ENCODE peak calls at places on chromosomes 7 and 10, in eight cellular contexts. Y is mucosa of descending colon, K is GM12865, J is fibroblast of lung, M is brain microvascular endothelial cell, B is choroid plexus epithelial cell, S is foreskin fibroblast, W is right atrium auricular region. D is an unnamed sample.

GRCh38 chr10:17210361-17210760 is 8.9 kb upstream of the TRDMT1 start:
- DNase-seq in Y (no peak), K (no peak), J (peak), M (no peak), B (no peak), S (no peak), W (no peak), D (peak)

GRCh38 chr10:104351067-104351681 is 2.5 kb upstream of the CFAP58 start:
- DNase-seq in Y (no peak), K (peak), J (peak), M (no peak), B (peak), S (peak), W (no peak), D (peak)

GRCh38 chr10:8055420-8056349 is 1.2 kb downstream of the GATA3 start:
- DNase-seq in Y (peak), K (no peak), J (no peak), M (no peak), B (no peak), S (no peak), W (no peak), D (no peak)

GRCh38 chr10:21473541-21473940 is 51.9 kb downstream of the SKIDA1 start:
- DNase-seq in Y (no peak), K (no peak), J (no peak), M (no peak), B (no peak), S (no peak), W (no peak), D (no peak)

GRCh38 chr7:112118581-112119566 is 87.3 kb downstream of the DOCK4 start:
- DNase-seq in Y (no peak), K (no peak), J (no peak), M (no peak), B (no peak), S (no peak), W (no peak), D (no peak)

GRCh38 chr7:34073676-34074075 is 168.3 kb downstream of the BMPER start:
- DNase-seq in Y (no peak), K (no peak), J (no peak), M (no peak), B (peak), S (peak), W (no peak), D (peak)

GRCh38 chr10:64682043-64682442 is 1160.8 kb downstream of the REEP3 start:
- DNase-seq in Y (no peak), K (no peak), J (peak), M (peak), B (peak), S (no peak), W (no peak), D (no peak)

GRCh38 chr7:14191686-14192098 is 202.2 kb upstream of the ETV1 start:
- DNase-seq in Y (no peak), K (no peak), J (peak), M (peak), B (peak), S (peak), W (no peak), D (peak)

GRCh38 chr7:116353614-116354013 is 143.3 kb downstream of the TES start:
- DNase-seq in Y (peak), K (no peak), J (peak), M (no peak), B (no peak), S (no peak), W (peak), D (peak)

GRCh38 chr10:132737390-132738048 is 48.4 kb downstream of the NKX6-2 start:
- DNase-seq in Y (no peak), K (no peak), J (no peak), M (no peak), B (no peak), S (no peak), W (no peak), D (no peak)

GRCh38 chr10:68560916-68561691 is 967 bp downstream of the TET1 start:
- DNase-seq in Y (peak), K (no peak), J (peak), M (no peak), B (peak), S (no peak), W (no peak), D (peak)

GRCh38 chr7:234712-235553 is 42.6 kb downstream of the FAM20C start:
- DNase-seq in Y (peak), K (no peak), J (no peak), M (no peak), B (no peak), S (no peak), W (peak), D (peak)

GRCh38 chr7:100837099-100837836 is 9.9 kb upstream of the EPHB4 start:
- DNase-seq in Y (peak), K (peak), J (peak), M (peak), B (peak), S (peak), W (peak), D (peak)

GRCh38 chr10:54063514-54063913 is 737.5 kb downstream of the PCDH15 start:
- DNase-seq in Y (no peak), K (no peak), J (no peak), M (no peak), B (no peak), S (no peak), W (no peak), D (no peak)

GRCh38 chr7:137771679-137772078 is 75.1 kb downstream of the DGKI start:
- DNase-seq in Y (no peak), K (no peak), J (peak), M (peak), B (peak), S (peak), W (no peak), D (peak)

GRCh38 chr10:95655571-95656290 is 780 bp downstream of the ALDH18A1 start:
- DNase-seq in Y (peak), K (peak), J (peak), M (peak), B (peak), S (peak), W (no peak), D (peak)

GRCh38 chr10:58642283-58642682 is 129.6 kb downstream of the BICC1 start:
- DNase-seq in Y (no peak), K (no peak), J (peak), M (no peak), B (no peak), S (peak), W (no peak), D (peak)

GRCh38 chr10:58638406-58638805 is 125.7 kb downstream of the BICC1 start:
- DNase-seq in Y (no peak), K (no peak), J (peak), M (peak), B (peak), S (no peak), W (no peak), D (no peak)

GRCh38 chr10:58641708-58642107 is 129.0 kb downstream of the BICC1 start:
- DNase-seq in Y (no peak), K (no peak), J (peak), M (peak), B (peak), S (peak), W (no peak), D (peak)

GRCh38 chr10:58643029-58643428 is 130.4 kb downstream of the BICC1 start:
- DNase-seq in Y (no peak), K (no peak), J (no peak), M (no peak), B (no peak), S (no peak), W (no peak), D (no peak)

DNA sequence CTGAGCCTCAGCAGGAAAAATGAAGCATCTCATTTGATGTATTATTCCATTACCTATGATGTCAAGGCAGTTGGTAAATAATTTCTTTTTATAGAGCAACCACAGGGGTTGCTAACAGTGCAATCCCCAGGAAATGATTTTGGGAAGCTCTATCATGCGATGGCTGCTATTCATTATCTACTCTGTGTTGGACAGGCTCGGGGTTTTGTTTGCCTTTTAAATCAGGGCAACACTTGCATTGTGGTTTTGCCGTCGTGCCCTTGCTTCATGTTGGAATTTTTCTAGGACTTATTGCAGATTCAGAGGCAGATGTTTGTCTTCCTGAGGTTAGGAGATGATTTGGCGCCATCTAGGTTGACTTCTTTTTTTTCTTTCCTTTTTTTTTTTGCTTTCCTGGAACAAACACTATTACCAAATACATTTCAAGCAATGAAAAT is 128.4 kb downstream of the BICC1 start:
- DNase-seq in Y (no peak), K (no peak), J (peak), M (peak), B (peak), S (peak), W (no peak), D (peak)
- TF ChIP-seq CTCF in Y (no peak), K (no peak), J (peak), M (peak), B (peak), S (no peak), W (no peak), D (peak)

GRCh38 chr10:13001887-13002212 is 337 bp upstream of the CCDC3 start:
- DNase-seq in Y (no peak), K (no peak), J (no peak), M (no peak), B (no peak), S (no peak), W (no peak), D (no peak)
- H3K4me3 ChIP-seq in Y (no peak), K (no peak), J (peak), M (peak), B (peak), S (no peak), W (peak), D (no peak)

GRCh38 chr7:1440620-1441019 is 18.6 kb downstream of the MICALL2 start:
- DNase-seq in Y (no peak), K (no peak), J (no peak), M (no peak), B (no peak), S (no peak), W (no peak), D (no peak)

GRCh38 chr7:1438208-1438607 is 21.1 kb downstream of the MICALL2 start:
- DNase-seq in Y (no peak), K (no peak), J (no peak), M (no peak), B (no peak), S (no peak), W (no peak), D (no peak)

GRCh38 chr7:1441615-1442354 is 17.5 kb downstream of the MICALL2 start:
- DNase-seq in Y (no peak), K (no peak), J (no peak), M (no peak), B (no peak), S (no peak), W (no peak), D (no peak)

GRCh38 chr7:1438821-1439220 is 20.4 kb downstream of the MICALL2 start:
- DNase-seq in Y (no peak), K (no peak), J (no peak), M (no peak), B (no peak), S (no peak), W (no peak), D (no peak)

DNA sequence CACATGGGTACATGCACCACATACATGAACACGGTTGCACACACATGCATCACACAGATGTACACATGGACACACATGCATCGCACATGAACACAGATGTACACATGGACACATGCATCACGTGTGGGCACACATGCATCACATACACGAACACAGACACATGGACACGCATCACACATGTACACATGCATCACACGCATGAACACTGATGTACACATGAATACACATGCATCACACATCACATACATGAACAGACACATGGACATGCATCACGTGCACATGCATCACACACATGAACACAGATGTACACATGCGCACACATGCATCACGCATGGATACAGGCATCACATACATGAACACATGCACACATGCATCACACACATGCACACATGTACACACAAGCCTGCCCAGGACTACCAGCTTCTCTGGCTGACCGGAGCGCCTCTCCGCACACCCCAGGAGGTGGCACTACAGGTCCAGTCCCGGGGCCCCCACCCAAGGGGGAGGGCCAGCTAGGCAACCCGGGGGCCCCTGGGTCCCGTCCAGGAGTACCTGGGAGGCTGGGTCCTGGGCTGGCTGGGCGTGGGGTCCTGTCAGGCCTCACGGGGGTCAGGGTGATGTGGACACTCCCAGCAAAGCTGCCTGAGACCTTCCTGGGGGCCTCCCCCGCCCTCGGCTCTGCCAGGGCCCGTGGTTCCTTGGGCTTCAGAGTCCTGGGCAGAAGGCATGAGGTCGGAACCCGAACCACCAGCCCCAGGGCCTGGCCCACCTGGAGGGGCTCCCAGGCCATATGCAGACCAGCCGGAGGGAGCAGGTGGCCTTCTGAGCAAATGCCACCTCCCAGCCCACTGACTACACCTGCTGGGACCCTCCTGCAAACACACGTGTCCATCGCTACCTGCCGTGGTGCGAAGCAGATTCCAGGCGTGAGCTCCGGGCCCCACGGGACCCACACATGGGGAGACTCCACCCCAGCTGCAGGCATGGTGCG is 19.6 kb downstream of the MICALL2 start:
- DNase-seq in Y (no peak), K (no peak), J (no peak), M (no peak), B (no peak), S (no peak), W (no peak), D (no peak)
- TF ChIP-seq CTCF in Y (no peak), K (no peak), J (no peak), M (peak), B (peak), S (no peak), W (no peak), D (no peak)

DNA sequence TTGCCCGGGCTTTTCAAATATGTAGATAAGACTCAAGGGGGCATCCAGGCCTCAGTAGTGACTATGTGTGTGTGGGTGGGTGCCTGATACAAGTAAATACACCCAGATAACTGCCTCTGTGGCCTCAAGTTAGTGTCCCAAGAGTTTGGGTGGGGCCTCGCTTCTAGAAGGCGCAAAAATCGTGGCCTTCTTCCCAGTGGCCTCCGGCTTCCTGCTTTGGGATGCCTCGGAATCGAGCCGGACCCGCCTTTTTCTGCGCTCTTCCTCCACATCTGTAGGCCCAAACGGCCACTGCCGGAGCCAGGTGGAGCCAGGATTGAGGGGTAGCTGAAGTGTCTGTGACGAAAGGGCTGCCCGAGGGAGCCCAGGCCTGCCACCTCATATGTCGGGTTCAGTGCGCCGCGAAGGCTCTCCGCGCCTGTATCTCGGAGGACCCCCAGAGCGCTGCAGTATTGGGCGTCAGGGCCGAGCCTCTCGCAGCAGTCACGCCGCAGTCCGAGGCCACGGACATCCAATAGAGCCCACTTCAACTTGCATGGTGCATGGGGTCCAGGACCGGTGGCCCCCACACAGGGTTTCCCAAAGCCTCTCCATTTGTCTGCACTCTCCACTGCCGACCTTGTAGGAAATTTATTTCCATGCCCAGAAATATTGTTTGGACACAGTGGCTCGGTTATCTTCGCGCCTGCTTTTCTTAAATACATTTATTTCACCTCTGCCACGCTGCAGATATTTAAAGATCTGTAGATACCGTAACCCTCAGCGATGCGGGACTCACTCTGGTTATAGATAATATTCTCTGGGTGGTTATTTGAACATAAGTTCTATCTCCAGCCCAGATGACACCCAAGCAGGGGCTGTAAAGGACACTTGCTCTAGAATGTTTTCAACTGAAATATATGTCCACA is 4.8 kb upstream of the ZNF503 start:
- DNase-seq in Y (no peak), K (no peak), J (no peak), M (no peak), B (no peak), S (no peak), W (no peak), D (no peak)
- H3K4me3 ChIP-seq in Y (no peak), K (no peak), J (no peak), M (no peak), B (no peak), S (no peak), W (no peak), D (no peak)

GRCh38 chr7:150519310-150519709 is 4.6 kb downstream of the GIMAP7 start:
- DNase-seq in Y (no peak), K (no peak), J (no peak), M (no peak), B (no peak), S (no peak), W (no peak), D (no peak)
- TF ChIP-seq CTCF in Y (no peak), K (no peak), J (no peak), M (no peak), B (no peak), S (no peak), W (no peak), D (no peak)

DNA sequence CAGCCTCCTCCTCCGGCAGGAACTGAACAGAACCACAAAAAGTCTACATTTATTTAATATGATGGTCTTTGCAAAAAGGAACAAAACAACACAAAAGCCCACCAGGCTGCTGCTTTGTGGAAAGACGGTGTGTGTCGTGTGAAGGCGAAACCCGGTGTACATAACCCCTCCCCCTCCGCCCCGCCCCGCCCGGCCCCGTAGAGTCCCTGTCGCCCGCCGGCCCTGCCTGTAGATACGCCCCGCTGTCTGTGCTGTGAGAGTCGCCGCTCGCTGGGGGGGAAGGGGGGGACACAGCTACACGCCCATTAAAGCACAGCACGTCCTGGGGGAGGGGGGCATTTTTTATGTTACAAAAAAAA is 83.3 kb downstream of the PAX2 start:
- DNase-seq in Y (peak), K (peak), J (no peak), M (no peak), B (no peak), S (no peak), W (no peak), D (no peak)
- H3K4me3 ChIP-seq in Y (no peak), K (no peak), J (peak), M (no peak), B (no peak), S (no peak), W (peak), D (no peak)